ENCODE peak calls at places on chromosomes 16 and 17, in four cellular contexts. N, M, I and H are unnamed samples. For H3K4me1, the result is how much of the 10 kb centered on the place peaks cover.

GRCh38 chr16:88437367-88437964 is 15.6 kb upstream of the ZFPM1 start:
- DNase-seq in I (peak), N (peak), M (no peak), H (peak)

GRCh38 chr17:41367426-41368075 is 2.1 kb downstream of the KRT33B start:
- DNase-seq in M (no peak), N (no peak), I (no peak), H (no peak)

GRCh38 chr17:50274142-50274944 is at the start of gene TMEM92:
- DNase-seq in N (no peak), I (peak), M (peak), H (no peak)

GRCh38 chr16:24088011-24088410 is 168.1 kb upstream of the CACNG3 start:
- DNase-seq in M (no peak), N (no peak), I (no peak), H (no peak)

GRCh38 chr16:85065099-85065498 is 37.5 kb downstream of the KIAA0513 start:
- DNase-seq in I (no peak), M (no peak), N (no peak), H (no peak)

GRCh38 chr16:86576591-86577313 is 1.6 kb upstream of the FOXL1 start:
- DNase-seq in I (no peak), M (no peak), N (no peak), H (no peak)

GRCh38 chr17:82675476-82676245 is 22.8 kb downstream of the RAB40B start:
- DNase-seq in M (no peak), N (no peak), I (no peak), H (no peak)

GRCh38 chr17:28982191-28982793 is 23.5 kb downstream of the SEZ6 start:
- DNase-seq in N (peak), M (peak), I (no peak), H (peak)

GRCh38 chr17:48240122-48240521 is 132.6 kb downstream of the SNX11 start:
- DNase-seq in M (no peak), I (no peak), N (no peak), H (no peak)

GRCh38 chr17:49823614-49824013 is 24.3 kb downstream of the TAC4 start:
- DNase-seq in M (no peak), N (no peak), I (no peak), H (no peak)

DNA sequence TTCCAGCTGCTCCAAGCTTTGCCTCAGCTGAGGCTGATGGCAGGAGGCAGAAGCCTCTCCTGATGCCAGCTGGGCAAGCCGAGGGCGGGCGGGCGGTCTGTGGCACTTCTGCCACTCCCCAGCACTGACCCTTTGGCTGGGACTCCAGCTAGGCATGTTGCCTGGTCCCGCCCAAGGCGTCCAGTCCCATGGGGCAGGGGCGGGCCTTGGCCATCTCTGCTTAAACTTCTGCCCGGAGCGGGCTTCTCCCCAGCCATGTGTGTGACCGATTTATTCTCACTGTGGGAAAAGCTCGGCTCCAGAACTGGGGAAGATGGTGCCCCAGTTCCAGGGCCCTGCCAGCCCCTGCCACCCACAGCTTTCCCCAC is 349.1 kb downstream of the SEC14L1 start:
- DNase-seq in N (no peak), I (no peak), M (peak), H (no peak)
- H3K27ac ChIP-seq in N (no peak), I (no peak), M (no peak), H (no peak)

DNA sequence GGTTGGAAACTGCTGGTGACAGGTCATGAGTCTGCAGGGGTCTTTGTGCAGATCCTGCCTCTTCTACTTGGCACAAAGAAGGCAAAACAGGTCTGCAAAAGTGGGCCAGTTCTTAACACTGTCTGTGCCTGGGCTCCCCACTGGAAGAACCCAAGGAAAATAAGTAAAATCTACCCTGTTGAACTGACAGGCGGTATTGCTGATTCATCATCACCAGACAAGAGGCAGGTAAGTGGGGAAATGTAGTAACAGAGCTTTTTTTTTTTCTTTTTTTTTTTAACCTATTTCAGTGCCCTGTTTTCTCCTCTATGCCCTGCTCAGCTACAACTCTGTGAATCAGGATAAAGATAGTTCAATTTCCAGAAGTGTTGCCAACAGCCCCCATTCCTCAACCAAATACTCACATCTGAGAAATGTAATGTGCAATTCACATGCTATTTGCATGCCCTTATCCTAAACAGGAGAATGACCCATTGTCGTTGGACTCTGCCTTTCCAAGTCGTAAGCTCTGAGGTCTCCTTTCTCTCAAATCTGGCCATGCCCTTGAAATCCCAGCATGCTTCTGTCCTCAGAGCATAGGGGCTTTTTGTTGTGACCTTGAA is 237.0 kb downstream of the SOX9 start:
- DNase-seq in M (no peak), N (no peak), I (no peak), H (no peak)
- H3K4me1 ChIP-seq in M (under half), N (under half), I (under half), H (under half)

GRCh38 chr17:929547-929946 is 50.0 kb downstream of the NXN start:
- DNase-seq in M (no peak), N (no peak), I (no peak), H (no peak)

GRCh38 chr17:927611-928461 is 51.7 kb downstream of the NXN start:
- DNase-seq in N (no peak), I (peak), M (peak), H (no peak)

GRCh38 chr17:925846-926245 is 53.7 kb downstream of the NXN start:
- DNase-seq in M (no peak), I (no peak), N (no peak), H (no peak)

GRCh38 chr17:933168-934083 is 46.1 kb downstream of the NXN start:
- DNase-seq in I (peak), N (no peak), M (peak), H (no peak)

DNA sequence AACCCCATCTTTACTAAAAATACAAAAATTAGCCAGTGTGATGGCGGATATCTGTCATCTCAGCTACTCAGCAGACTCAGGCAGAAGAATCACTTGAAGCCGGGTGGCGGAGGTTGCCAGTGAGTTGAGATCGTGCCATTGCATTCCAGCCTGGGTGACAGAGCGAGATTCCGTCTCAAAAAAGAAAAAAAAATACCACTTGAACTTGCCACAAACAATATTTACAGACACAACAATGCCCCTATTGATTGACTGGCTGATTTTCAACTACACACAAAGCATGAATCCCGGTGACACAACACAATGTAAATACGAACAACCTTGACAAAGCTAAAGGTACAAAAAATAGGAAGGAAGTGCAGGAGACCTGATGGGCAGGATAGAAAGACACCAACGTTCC is 49.3 kb downstream of the NXN start:
- DNase-seq in M (no peak), N (no peak), I (no peak), H (no peak)
- H3K27ac ChIP-seq in M (no peak), N (no peak), I (no peak), H (no peak)

GRCh38 chr17:20097362-20097761 is 88.2 kb downstream of the SPECC1 start:
- DNase-seq in I (no peak), M (no peak), N (no peak), H (no peak)

GRCh38 chr17:20096430-20096829 is 87.3 kb downstream of the SPECC1 start:
- DNase-seq in N (no peak), I (no peak), M (no peak), H (no peak)

GRCh38 chr17:20094777-20095176 is 85.6 kb downstream of the SPECC1 start:
- DNase-seq in N (no peak), I (no peak), M (no peak), H (no peak)

GRCh38 chr17:20092973-20093626 is 83.9 kb downstream of the SPECC1 start:
- DNase-seq in I (no peak), N (no peak), M (no peak), H (no peak)

GRCh38 chr17:20095366-20096080 is 86.4 kb downstream of the SPECC1 start:
- DNase-seq in N (no peak), M (no peak), I (peak), H (no peak)
- H3K4me1 ChIP-seq in N (under half), M (under half), I (under half), H (under half)

GRCh38 chr17:72511874-72512273 is 391.1 kb downstream of the SOX9 start:
- DNase-seq in N (no peak), M (no peak), I (no peak), H (no peak)
- H3K27ac ChIP-seq in N (no peak), M (no peak), I (no peak), H (no peak)